ENCODE peak calls at places on chromosomes 6 and 20, in five cellular contexts. N is IMR-90, H is HepG2, Y is SK-N-SH, V is H1. G is an unnamed sample.

GRCh38 chr6:56757585-56757984 is 114.9 kb upstream of the DST start:
- DNase-seq in Y (no peak), V (no peak), N (peak; percentile 71), H (peak; percentile 72), G (no peak)

GRCh38 chr6:90286884-90287488 is 9.7 kb downstream of the BACH2 start:
- DNase-seq in Y (peak; percentile 41), H (peak; percentile 28), V (peak; percentile 62), N (peak; percentile 20), G (peak; percentile 74)

GRCh38 chr6:143694560-143694959 is 16.8 kb downstream of the PHACTR2 start:
- DNase-seq in N (peak; percentile 45), V (no peak), Y (no peak), H (no peak), G (no peak)

GRCh38 chr6:3205913-3206312 is 21.5 kb downstream of the TUBB2B start:
- DNase-seq in N (peak; percentile 95), Y (no peak), H (no peak), V (no peak), G (no peak)

GRCh38 chr6:42914546-42914945 is 1.3 kb upstream of the PTCRA start:
- DNase-seq in Y (no peak), H (no peak), V (no peak), N (no peak), G (no peak)

GRCh38 chr20:38800882-38801281 is 4.6 kb upstream of the PPP1R16B start:
- DNase-seq in Y (no peak), N (no peak), V (no peak), H (no peak), G (no peak)

GRCh38 chr6:24089741-24090140 is 36.3 kb upstream of the NRSN1 start:
- DNase-seq in V (no peak), H (no peak), N (no peak), Y (no peak), G (no peak)

GRCh38 chr6:63897459-63897858 is 261.9 kb downstream of the PHF3 start:
- DNase-seq in V (no peak), H (no peak), Y (no peak), N (peak; percentile 86), G (no peak)

GRCh38 chr6:146613947-146614346 is 15.2 kb downstream of the ADGB start:
- DNase-seq in V (no peak), Y (no peak), H (no peak), N (no peak), G (no peak)

GRCh38 chr6:27518881-27519795 is 46.2 kb upstream of the ZNF184 start:
- DNase-seq in V (no peak), H (peak; percentile 82), Y (peak; percentile 67), N (peak; percentile 90), G (peak; percentile 93)

GRCh38 chr20:50784464-50784863 is 10.4 kb upstream of the BCAS4 start:
- DNase-seq in N (no peak), Y (no peak), V (no peak), H (no peak), G (no peak)

GRCh38 chr6:4210619-4211419 is 75.4 kb upstream of the ECI2 start:
- DNase-seq in Y (peak; percentile 50), V (peak; percentile 49), N (peak; percentile 68), H (peak; percentile 48), G (peak; percentile 65)

GRCh38 chr20:49210750-49211110 is 8.5 kb upstream of the DDX27 start:
- DNase-seq in V (no peak), N (no peak), Y (no peak), H (no peak), G (no peak)

GRCh38 chr20:61531553-61532345 is 279.7 kb downstream of the CDH4 start:
- DNase-seq in H (no peak), Y (no peak), V (no peak), N (peak; percentile 46), G (no peak)

GRCh38 chr20:57464642-57465211 is 60.2 kb downstream of the CTCFL start:
- DNase-seq in N (no peak), V (no peak), Y (no peak), H (peak; percentile 81), G (peak; percentile 67)

GRCh38 chr6:132068766-132069165 is 117.6 kb upstream of the CCN2 start:
- DNase-seq in Y (no peak), H (no peak), V (no peak), N (peak; percentile 38), G (no peak)

GRCh38 chr6:149306967-149307366 is 10.5 kb upstream of the TAB2 start:
- DNase-seq in N (peak; percentile 32), Y (no peak), V (no peak), H (no peak), G (no peak)

GRCh38 chr6:142822882-142823578 is 121.9 kb downstream of the HIVEP2 start:
- DNase-seq in V (peak; percentile 61), Y (peak; percentile 16), N (no peak), H (no peak), G (peak; percentile 73)

GRCh38 chr6:74657033-74657432 is 548.8 kb downstream of the COL12A1 start:
- DNase-seq in V (no peak), Y (no peak), N (no peak), H (no peak), G (no peak)

GRCh38 chr6:54775586-54775985 is 71.0 kb upstream of the FAM83B start:
- DNase-seq in Y (no peak), V (no peak), N (peak; percentile 6), H (no peak), G (no peak)

GRCh38 chr20:35942243-35942642 is 12.1 kb downstream of the SCAND1 start:
- DNase-seq in V (no peak), N (no peak), Y (no peak), H (no peak), G (no peak)

GRCh38 chr6:118743744-118744143 is 92.4 kb upstream of the CEP85L start:
- DNase-seq in V (no peak), N (peak; percentile 74), Y (no peak), H (no peak), G (no peak)

GRCh38 chr20:41094656-41095055 is 42.7 kb upstream of the PLCG1 start:
- DNase-seq in H (no peak), N (peak; percentile 61), Y (no peak), V (no peak), G (no peak)

GRCh38 chr20:41174373-41174772 is 37.0 kb downstream of the PLCG1 start:
- DNase-seq in H (no peak), Y (no peak), V (no peak), N (no peak), G (no peak)

GRCh38 chr6:195861-196360 is 96.4 kb upstream of the DUSP22 start:
- DNase-seq in N (peak; percentile 22), H (no peak), Y (no peak), V (no peak), G (no peak)

GRCh38 chr6:154969796-154970195 is 25.3 kb upstream of the TIAM2 start:
- DNase-seq in Y (no peak), V (no peak), H (no peak), N (no peak), G (no peak)

GRCh38 chr20:62989201-62989601 is 17.6 kb downstream of the BHLHE23 start:
- DNase-seq in H (no peak), V (no peak), Y (no peak), N (no peak), G (no peak)

GRCh38 chr6:122548281-122548680 is 61.9 kb upstream of the PKIB start:
- DNase-seq in N (no peak), Y (no peak), V (no peak), H (no peak), G (no peak)

DNA sequence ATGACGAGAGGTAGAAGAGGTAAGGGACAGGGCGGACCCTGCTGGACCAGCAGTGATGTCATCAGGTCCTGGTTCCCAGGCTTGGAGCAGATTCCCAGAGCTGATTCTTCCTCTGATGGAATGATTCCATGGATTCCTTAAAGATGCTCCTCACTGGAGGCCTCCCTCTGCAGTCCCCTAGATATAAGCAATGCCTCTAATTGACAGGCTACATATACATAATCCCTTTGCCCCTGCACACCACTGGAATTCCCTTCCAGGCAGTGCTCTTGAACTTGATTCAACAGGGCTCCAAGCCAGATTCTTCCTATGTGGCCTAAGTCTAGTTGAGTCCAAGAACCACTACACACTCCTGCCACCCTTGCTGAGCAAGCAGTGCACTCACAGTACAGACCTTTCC is 52.3 kb upstream of the L3MBTL3 start:
- DNase-seq in Y (no peak), V (no peak), H (no peak), N (peak; percentile 55), G (no peak)
- TF ChIP-seq RFX5 in Y (no peak), V (no peak), H (no peak), N (no peak), G (no peak)

DNA sequence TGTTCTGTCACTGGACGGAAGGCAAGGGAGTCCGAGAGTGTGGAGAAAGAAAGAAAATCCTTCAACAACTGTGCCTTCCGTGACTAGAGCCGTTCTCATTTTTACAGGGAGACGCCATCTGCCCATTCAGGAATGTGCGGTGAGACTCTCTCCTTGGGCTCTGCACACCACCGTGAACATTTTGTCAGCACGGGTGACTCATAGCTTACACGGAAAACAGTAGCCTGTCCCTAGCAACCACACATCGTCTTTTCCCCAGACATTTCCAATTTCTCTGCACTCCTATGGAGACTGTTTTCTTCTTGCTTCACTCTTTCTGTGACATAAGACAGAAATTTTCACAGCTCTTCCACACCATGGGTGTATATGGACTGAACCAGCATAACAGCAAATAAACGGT is 55.1 kb downstream of the TBXT start:
- DNase-seq in Y (no peak), H (peak; percentile 15), N (peak; percentile 53), V (no peak), G (no peak)
- H2AFZ ChIP-seq in Y (no peak overlapping the region), H (no peak overlapping the region), N (no peak overlapping the region), V (no peak overlapping the region), G (no peak overlapping the region)

GRCh38 chr6:37584654-37585522 is 85.2 kb upstream of the CCDC167 start:
- DNase-seq in H (no peak), Y (no peak), N (no peak), V (no peak), G (no peak)

GRCh38 chr6:37583261-37583660 is 83.6 kb upstream of the CCDC167 start:
- DNase-seq in N (no peak), V (no peak), H (no peak), Y (no peak), G (no peak)

GRCh38 chr6:37580164-37580955 is 80.7 kb upstream of the CCDC167 start:
- DNase-seq in Y (no peak), H (no peak), N (no peak), V (no peak), G (peak; percentile 32)

GRCh38 chr6:37579444-37580067 is 79.9 kb upstream of the CCDC167 start:
- DNase-seq in Y (no peak), N (no peak), V (no peak), H (no peak), G (no peak)

DNA sequence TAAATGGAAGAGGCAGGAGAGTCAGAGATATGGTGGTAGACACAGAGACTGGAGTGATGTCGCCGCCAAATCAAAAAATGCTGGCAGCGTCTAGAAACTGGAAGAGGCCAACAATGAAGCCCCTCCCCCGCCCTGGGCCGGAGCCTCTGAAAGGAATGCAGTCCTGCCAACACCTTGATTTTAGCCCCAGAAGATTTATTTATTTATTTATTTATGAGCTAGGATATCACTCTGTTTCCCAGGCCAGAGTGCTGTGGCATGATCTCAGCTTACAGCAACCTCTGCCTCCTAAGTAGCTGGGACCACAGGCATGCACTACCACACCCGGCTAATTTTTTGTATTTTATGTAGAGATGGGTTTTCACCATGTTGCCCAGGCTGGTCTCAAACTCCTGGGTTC is 82.6 kb upstream of the CCDC167 start:
- DNase-seq in Y (no peak), N (no peak), V (no peak), H (no peak), G (no peak)
- TF ChIP-seq RFX5 in Y (no peak), N (no peak), V (no peak), H (no peak), G (no peak)

DNA sequence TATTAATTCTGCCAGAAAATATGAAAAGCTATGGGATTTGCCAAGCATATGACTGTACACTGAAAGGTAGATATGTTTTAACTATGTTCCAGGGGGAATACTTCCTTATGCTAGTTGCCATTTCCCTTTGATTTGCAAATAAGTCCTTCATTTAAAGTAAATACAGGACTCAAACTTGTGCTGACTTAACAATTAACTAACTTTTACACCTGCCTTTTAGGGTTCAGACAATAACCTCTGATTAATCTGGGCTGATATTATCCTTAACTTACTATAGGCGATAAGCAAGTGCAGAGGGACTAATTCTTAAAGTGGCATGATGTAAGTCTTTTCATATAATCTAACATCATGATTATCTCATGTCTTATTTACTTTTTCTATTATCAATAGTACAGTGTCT is 143.1 kb downstream of the AHI1 start:
- DNase-seq in V (no peak), H (no peak), Y (no peak), N (no peak), G (no peak)
- H2AFZ ChIP-seq in V (no peak overlapping the region), H (no peak overlapping the region), Y (no peak overlapping the region), N (no peak overlapping the region), G (no peak overlapping the region)

G was measured in K562.